ENCODE peak calls at places on chromosomes 13 and 19, in eight cellular contexts. One of them, this sample, is unnamed.

GRCh38 chr19:4372630-4373367 is 27.5 kb downstream of the SH3GL1 start:
- DNase-seq in HFFc6: no peak
- DNase-seq in A549: no peak
- DNase-seq in fibroblast of pulmonary artery: no peak
- DNase-seq in HAP-1: no peak
- DNase-seq in WERI-Rb-1: no peak
- DNase-seq in GM23248: no peak
- DNase-seq in nephron progenitor cell: no peak
- DNase-seq in this sample: no peak

GRCh38 chr13:98447881-98448641 is 128.8 kb downstream of the STK24 start:
- DNase-seq in HFFc6: no peak
- DNase-seq in A549: peak; percentile 38
- DNase-seq in fibroblast of pulmonary artery: no peak
- DNase-seq in HAP-1: peak; percentile 75
- DNase-seq in WERI-Rb-1: peak; percentile 86
- DNase-seq in GM23248: peak; percentile 80
- DNase-seq in nephron progenitor cell: peak; percentile 76
- DNase-seq in this sample: peak; percentile 51

GRCh38 chr13:28459911-28460310 is 35.0 kb downstream of the FLT1 start:
- DNase-seq in HFFc6: no peak
- DNase-seq in A549: no peak
- DNase-seq in fibroblast of pulmonary artery: no peak
- DNase-seq in HAP-1: no peak
- DNase-seq in WERI-Rb-1: no peak
- DNase-seq in GM23248: no peak
- DNase-seq in nephron progenitor cell: no peak
- DNase-seq in this sample: no peak

GRCh38 chr19:35744688-35745327 is 410 bp downstream of the U2AF1L4 start:
- DNase-seq in HFFc6: peak; percentile 93
- DNase-seq in A549: peak; percentile 98
- DNase-seq in fibroblast of pulmonary artery: peak; percentile 96
- DNase-seq in HAP-1: peak; percentile 98
- DNase-seq in WERI-Rb-1: peak; percentile 97
- DNase-seq in GM23248: peak; percentile 99
- DNase-seq in nephron progenitor cell: peak; percentile 91
- DNase-seq in this sample: peak; percentile 98

GRCh38 chr19:16398530-16399241 is 73.1 kb downstream of the EPS15L1 start:
- DNase-seq in HFFc6: no peak
- DNase-seq in A549: no peak
- DNase-seq in fibroblast of pulmonary artery: peak; percentile 79
- DNase-seq in HAP-1: no peak
- DNase-seq in WERI-Rb-1: no peak
- DNase-seq in GM23248: peak; percentile 37
- DNase-seq in nephron progenitor cell: no peak
- DNase-seq in this sample: peak; percentile 81

GRCh38 chr19:1324792-1325567 is 39.3 kb downstream of the EFNA2 start:
- DNase-seq in HFFc6: peak; percentile 56
- DNase-seq in A549: peak; percentile 58
- DNase-seq in fibroblast of pulmonary artery: peak; percentile 69
- DNase-seq in HAP-1: peak; percentile 83
- DNase-seq in WERI-Rb-1: no peak
- DNase-seq in GM23248: peak; percentile 87
- DNase-seq in nephron progenitor cell: no peak
- DNase-seq in this sample: peak; percentile 45

GRCh38 chr19:16325161-16325527 is 518 bp downstream of the KLF2 start:
- DNase-seq in HFFc6: no peak
- DNase-seq in A549: no peak
- DNase-seq in fibroblast of pulmonary artery: no peak
- DNase-seq in HAP-1: peak; percentile 75
- DNase-seq in WERI-Rb-1: peak; percentile 55
- DNase-seq in GM23248: peak; percentile 63
- DNase-seq in nephron progenitor cell: peak; percentile 60
- DNase-seq in this sample: peak; percentile 61

GRCh38 chr13:77143325-77143907 is 116.5 kb upstream of the FBXL3 start:
- DNase-seq in HFFc6: no peak
- DNase-seq in A549: no peak
- DNase-seq in fibroblast of pulmonary artery: peak; percentile 72
- DNase-seq in HAP-1: no peak
- DNase-seq in WERI-Rb-1: no peak
- DNase-seq in GM23248: peak; percentile 25
- DNase-seq in nephron progenitor cell: no peak
- DNase-seq in this sample: no peak

GRCh38 chr13:51838235-51838846 is 6.6 kb downstream of the TMEM272 start:
- DNase-seq in HFFc6: peak; percentile 47
- DNase-seq in A549: no peak
- DNase-seq in fibroblast of pulmonary artery: peak; percentile 58
- DNase-seq in HAP-1: no peak
- DNase-seq in WERI-Rb-1: no peak
- DNase-seq in GM23248: peak; percentile 94
- DNase-seq in nephron progenitor cell: no peak
- DNase-seq in this sample: peak; percentile 28

GRCh38 chr13:78022164-78022877 is 103.7 kb upstream of the EDNRB start:
- DNase-seq in HFFc6: no peak
- DNase-seq in A549: no peak
- DNase-seq in fibroblast of pulmonary artery: peak; percentile 82
- DNase-seq in HAP-1: no peak
- DNase-seq in WERI-Rb-1: no peak
- DNase-seq in GM23248: peak; percentile 65
- DNase-seq in nephron progenitor cell: no peak
- DNase-seq in this sample: peak; percentile 95

GRCh38 chr19:53002479-53002878 is 11.2 kb upstream of the ERVV-1 start:
- DNase-seq in HFFc6: no peak
- DNase-seq in A549: no peak
- DNase-seq in fibroblast of pulmonary artery: no peak
- DNase-seq in HAP-1: no peak
- DNase-seq in WERI-Rb-1: no peak
- DNase-seq in GM23248: peak; percentile 2
- DNase-seq in nephron progenitor cell: no peak
- DNase-seq in this sample: no peak

GRCh38 chr19:30696514-30696913 is 324.3 kb downstream of the ZNF536 start:
- DNase-seq in HFFc6: no peak
- DNase-seq in A549: peak; percentile 87
- DNase-seq in fibroblast of pulmonary artery: no peak
- DNase-seq in HAP-1: peak; percentile 72
- DNase-seq in WERI-Rb-1: peak; percentile 82
- DNase-seq in GM23248: no peak
- DNase-seq in nephron progenitor cell: peak; percentile 74
- DNase-seq in this sample: peak; percentile 48

GRCh38 chr13:54884645-54885044 is 1856.0 kb downstream of the OLFM4 start:
- DNase-seq in HFFc6: no peak
- DNase-seq in A549: no peak
- DNase-seq in fibroblast of pulmonary artery: no peak
- DNase-seq in HAP-1: no peak
- DNase-seq in WERI-Rb-1: no peak
- DNase-seq in GM23248: no peak
- DNase-seq in nephron progenitor cell: no peak
- DNase-seq in this sample: no peak

GRCh38 chr13:97276862-97277269 is 54.7 kb downstream of the MBNL2 start:
- DNase-seq in HFFc6: peak; percentile 28
- DNase-seq in A549: no peak
- DNase-seq in fibroblast of pulmonary artery: no peak
- DNase-seq in HAP-1: no peak
- DNase-seq in WERI-Rb-1: no peak
- DNase-seq in GM23248: peak; percentile 64
- DNase-seq in nephron progenitor cell: no peak
- DNase-seq in this sample: no peak